ENCODE peak calls at places on chromosome 6, in five cellular contexts. F is adrenal gland, N is heart right ventricle, V is mucosa of descending colon, T is H9. U is an unnamed sample.
A peak's percentile ranks its signal among the peaks of the same experiment; 100 is the strongest.

GRCh38 chr6:163956571-163957407 is 542.3 kb downstream of the QKI start:
- DNase-seq in T (peak; percentile 83), V (peak; percentile 72), N (peak; percentile 79), F (peak; percentile 94), U (peak; percentile 66)

GRCh38 chr6:135630789-135631376 is 133.3 kb upstream of the AHI1 start:
- DNase-seq in T (peak; percentile 30), V (no peak), F (no peak), N (no peak), U (no peak)

GRCh38 chr6:12026833-12027232 is 14.7 kb downstream of the HIVEP1 start:
- DNase-seq in F (no peak), V (no peak), N (no peak), T (no peak), U (no peak)

GRCh38 chr6:56475736-56476457 is 166.8 kb downstream of the DST start:
- DNase-seq in T (no peak), N (no peak), F (peak; percentile 89), V (no peak), U (peak; percentile 72)

GRCh38 chr6:25670793-25671513 is 18.9 kb downstream of the SCGN start:
- DNase-seq in V (no peak), N (no peak), F (no peak), T (no peak), U (no peak)

GRCh38 chr6:82951389-82951788 is 114.3 kb downstream of the UBE3D start:
- DNase-seq in F (no peak), V (no peak), T (no peak), N (no peak), U (no peak)

GRCh38 chr6:39965716-39966115 is 31.5 kb upstream of the MOCS1 start:
- DNase-seq in N (no peak), F (no peak), T (no peak), V (no peak), U (no peak)

GRCh38 chr6:128601060-128601459 is 80.7 kb upstream of the PTPRK start:
- DNase-seq in F (no peak), N (no peak), T (no peak), V (no peak), U (no peak)

GRCh38 chr6:37088897-37089296 is 81.1 kb upstream of the PIM1 start:
- DNase-seq in N (no peak), V (no peak), T (no peak), F (no peak), U (no peak)

GRCh38 chr6:148345176-148345575 is 2.5 kb downstream of the SASH1 start:
- DNase-seq in N (no peak), F (no peak), V (no peak), T (no peak), U (no peak)

GRCh38 chr6:28876702-28877101 is 47.1 kb downstream of the TRIM27 start:
- DNase-seq in F (no peak), T (no peak), V (no peak), N (no peak), U (no peak)

DNA sequence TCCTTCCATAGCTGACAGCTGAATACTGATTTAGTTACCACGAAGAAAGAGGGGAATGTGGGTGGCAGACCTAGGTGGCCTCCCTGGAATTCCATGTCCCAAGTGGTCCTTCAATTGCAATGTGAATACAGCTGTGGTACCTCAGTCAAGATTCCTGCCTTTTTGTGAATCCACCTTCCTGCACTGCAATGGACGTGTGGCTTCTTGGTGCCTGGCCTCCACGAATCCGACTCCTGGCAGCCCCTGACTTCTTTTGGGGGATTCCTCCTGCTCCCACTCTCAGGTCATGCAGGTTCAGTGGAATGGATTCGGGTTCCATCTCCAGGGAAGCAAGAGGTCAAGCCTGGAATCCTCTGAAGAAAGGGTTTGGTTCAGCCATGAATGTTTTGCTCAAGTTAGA is 117.8 kb downstream of the DACT2 start:
- DNase-seq in F (no peak), V (no peak), T (no peak), N (no peak), U (no peak)
- H3K4me1 ChIP-seq in F (no peaks in the 10 kb centered on the region), V (no peaks in the 10 kb centered on the region), T (no peaks in the 10 kb centered on the region), N (no peaks in the 10 kb centered on the region), U (no peaks in the 10 kb centered on the region)

GRCh38 chr6:7730003-7730402 is 4.1 kb downstream of the BMP6 start:
- DNase-seq in F (no peak), N (no peak), T (no peak), V (no peak), U (no peak)

GRCh38 chr6:7728855-7729590 is 3.1 kb downstream of the BMP6 start:
- DNase-seq in V (no peak), N (no peak), T (peak; percentile 38), F (no peak), U (no peak)

GRCh38 chr6:7731289-7731688 is 5.4 kb downstream of the BMP6 start:
- DNase-seq in T (no peak), V (no peak), N (no peak), F (no peak), U (no peak)

GRCh38 chr6:7730852-7731251 is 5.0 kb downstream of the BMP6 start:
- DNase-seq in T (no peak), F (no peak), V (no peak), N (no peak), U (no peak)

DNA sequence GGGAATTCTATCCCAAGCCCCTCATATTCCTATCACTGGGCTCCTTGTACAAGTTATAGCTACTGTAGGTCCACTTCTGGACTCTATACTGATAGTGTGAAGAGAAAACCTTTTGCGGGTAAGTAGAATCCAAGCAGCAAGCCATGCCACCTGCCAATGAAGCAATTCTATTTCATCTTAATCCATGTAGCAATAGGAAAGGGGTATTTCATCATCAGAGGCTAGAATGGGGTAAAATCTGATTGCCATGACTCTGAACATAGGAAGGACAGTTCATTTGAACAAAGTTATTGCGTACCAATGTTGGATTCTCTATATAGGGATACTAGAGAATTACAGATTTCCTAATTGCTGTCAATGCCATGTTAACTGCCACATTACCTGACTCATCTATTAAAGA is 4.5 kb downstream of the BMP6 start:
- DNase-seq in N (no peak), V (no peak), F (no peak), T (no peak), U (no peak)
- H3K4me1 ChIP-seq in N (peaks cover 22% of the 10 kb centered on the region), V (peaks cover 30% of the 10 kb centered on the region), F (peaks cover 17% of the 10 kb centered on the region), T (peaks cover 2% of the 10 kb centered on the region), U (peaks cover 12% of the 10 kb centered on the region)

GRCh38 chr6:41724638-41725501 is 10.5 kb downstream of the TFEB start:
- DNase-seq in T (no peak), N (no peak), F (no peak), V (peak; percentile 17), U (no peak)
- H3K4me1 ChIP-seq in T (peaks cover 5% of the 10 kb centered on the region), N (peaks cover 88% of the 10 kb centered on the region), F (peaks cover 22% of the 10 kb centered on the region), V (peaks cover 31% of the 10 kb centered on the region), U (no peaks in the 10 kb centered on the region)

DNA sequence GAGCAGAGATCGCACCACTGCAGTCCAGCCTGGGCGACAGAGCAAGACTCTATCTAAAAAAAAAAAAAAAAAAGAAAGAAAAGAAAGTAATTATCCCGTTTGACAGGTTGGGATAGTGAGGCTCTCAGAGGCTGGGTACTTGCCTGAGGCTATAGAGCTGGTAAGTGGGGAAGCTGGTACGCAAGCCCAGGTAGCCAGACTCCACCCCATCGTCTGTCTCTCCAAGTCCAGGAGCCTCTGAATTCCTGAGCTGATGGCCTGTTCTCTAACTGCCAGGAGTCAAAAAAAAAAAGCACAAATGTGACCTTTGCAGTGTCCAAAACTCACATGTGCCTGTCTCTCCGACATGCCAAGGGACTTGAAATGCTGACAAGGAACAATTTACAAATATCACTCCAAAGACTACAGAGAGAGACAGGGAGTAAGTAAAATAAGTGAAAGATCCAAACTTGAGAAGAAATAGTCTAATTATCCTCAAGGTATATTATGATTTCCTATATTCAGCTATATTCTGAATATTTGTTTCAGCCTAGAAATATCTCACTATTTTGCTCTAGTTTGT is 109.1 kb upstream of the SCAF8 start:
- DNase-seq in N (no peak), F (no peak), V (no peak), T (no peak), U (no peak)
- H3K4me1 ChIP-seq in N (no peaks in the 10 kb centered on the region), F (no peaks in the 10 kb centered on the region), V (no peaks in the 10 kb centered on the region), T (no peaks in the 10 kb centered on the region), U (peaks cover 29% of the 10 kb centered on the region)